ENCODE peak calls at places on chromosomes 11 and 22, in five cellular contexts. J is ovary, Z is T47D, S is AG08395, B is RWPE1. Q is an unnamed sample.

GRCh38 chr11:1827931-1828330 is 6.9 kb upstream of the SYT8 start:
- DNase-seq in Z (no peak), B (no peak), S (no peak), J (no peak), Q (no peak)

GRCh38 chr11:70445605-70446004 is 47.3 kb downstream of the CTTN start:
- DNase-seq in S (peak), B (no peak), J (no peak), Z (no peak), Q (no peak)

GRCh38 chr11:63986156-63986931 is at the start of gene OTUB1:
- DNase-seq in J (peak), S (peak), B (peak), Z (peak), Q (peak)

GRCh38 chr11:84795698-84796097 is 831.4 kb downstream of the DLG2 start:
- DNase-seq in Z (no peak), B (no peak), J (no peak), S (no peak), Q (no peak)

GRCh38 chr11:46277623-46278386 is at the start of gene CREB3L1:
- DNase-seq in Z (no peak), S (peak), J (peak), B (no peak), Q (no peak)

GRCh38 chr11:17552392-17553248 is 5.6 kb downstream of the OTOG start:
- DNase-seq in B (no peak), Z (no peak), J (no peak), S (no peak), Q (no peak)

GRCh38 chr11:65262381-65262680 is 569 bp downstream of the POLA2 start:
- DNase-seq in B (no peak), Z (no peak), S (peak), J (peak), Q (no peak)

GRCh38 chr11:57345555-57346151 is 7.5 kb downstream of the P2RX3 start:
- DNase-seq in J (peak), B (peak), Z (peak), S (peak), Q (peak)

GRCh38 chr11:45852018-45852711 is 4.9 kb downstream of the CRY2 start:
- DNase-seq in Z (no peak), B (no peak), J (no peak), S (no peak), Q (no peak)

GRCh38 chr11:12376259-12376971 is 956 bp upstream of the PARVA start:
- DNase-seq in J (peak), Z (no peak), S (peak), B (no peak), Q (no peak)

GRCh38 chr11:107545101-107545514 is 20.4 kb downstream of the ALKBH8 start:
- DNase-seq in Z (no peak), J (no peak), B (peak), S (peak), Q (no peak)

GRCh38 chr22:47138898-47139789 is 376.7 kb downstream of the TBC1D22A start:
- DNase-seq in B (no peak), S (no peak), J (no peak), Z (no peak), Q (no peak)

GRCh38 chr22:42813501-42813900 is 43.6 kb downstream of the ARFGAP3 start:
- DNase-seq in S (no peak), Z (no peak), J (no peak), B (no peak), Q (no peak)